ENCODE peak calls at places on chromosomes 1 and 21, in seven cellular contexts. P, R, G, X, Q, S and M are unnamed samples.
A peak's percentile ranks its signal among the peaks of the same experiment; 100 is the strongest.

GRCh38 chr1:34478460-34479076 is 276.3 kb upstream of the GJB5 start:
- DNase-seq in P (no peak), S (no peak), Q (no peak), X (no peak), R (no peak), G (no peak), M (no peak)

GRCh38 chr1:110783292-110783918 is 89.5 kb upstream of the CD53 start:
- DNase-seq in S (peak; percentile 63), G (peak; percentile 27), X (peak; percentile 14), R (peak; percentile 76), P (peak; percentile 6), Q (peak; percentile 53), M (peak; percentile 60)

GRCh38 chr21:25750085-25750484 is 15.3 kb downstream of the GABPA start:
- DNase-seq in S (no peak), R (no peak), Q (no peak), P (no peak), X (no peak), G (no peak), M (no peak)

GRCh38 chr1:172682812-172683211 is 23.9 kb downstream of the FASLG start:
- DNase-seq in Q (no peak), X (no peak), S (no peak), R (no peak), P (no peak), G (no peak), M (no peak)

GRCh38 chr1:157312270-157312812 is 174.1 kb upstream of the ETV3 start:
- DNase-seq in G (no peak), X (no peak), R (no peak), P (no peak), S (peak; percentile 67), Q (no peak), M (peak; percentile 3)

GRCh38 chr1:81679972-81680371 is 120.8 kb upstream of the ADGRL2 start:
- DNase-seq in S (peak; percentile 76), X (no peak), P (no peak), G (no peak), Q (no peak), R (no peak), M (peak; percentile 58)

GRCh38 chr1:89525169-89525855 is 683 bp downstream of the LRRC8B start:
- DNase-seq in P (no peak), X (no peak), R (peak; percentile 83), S (no peak), Q (peak; percentile 23), G (peak; percentile 16), M (peak; percentile 76)

GRCh38 chr1:221263831-221264767 is 384.9 kb downstream of the HLX start:
- DNase-seq in X (peak; percentile 80), P (peak; percentile 76), R (peak; percentile 57), G (peak; percentile 5), S (peak; percentile 93), Q (peak; percentile 78), M (peak; percentile 83)

GRCh38 chr1:151133339-151133761 is 13.1 kb downstream of the SEMA6C start:
- DNase-seq in Q (no peak), R (no peak), X (no peak), P (no peak), S (no peak), G (no peak), M (no peak)

GRCh38 chr1:41661428-41662060 is 177.1 kb upstream of the EDN2 start:
- DNase-seq in G (no peak), Q (peak; percentile 27), S (no peak), R (peak; percentile 36), P (no peak), X (no peak), M (peak; percentile 41)

GRCh38 chr1:64090436-64090835 is 113.0 kb upstream of the UBE2U start:
- DNase-seq in S (no peak), P (no peak), X (no peak), G (no peak), R (no peak), Q (no peak), M (no peak)

GRCh38 chr1:6073480-6074053 is 27.9 kb downstream of the KCNAB2 start:
- DNase-seq in Q (no peak), G (no peak), S (no peak), P (no peak), R (no peak), X (no peak), M (no peak)

GRCh38 chr1:61141288-61142044 is 59.1 kb downstream of the NFIA start:
- DNase-seq in P (no peak), Q (no peak), X (no peak), S (peak; percentile 89), R (no peak), G (no peak), M (peak; percentile 37)

GRCh38 chr1:87765686-87766085 is 437.0 kb downstream of the LMO4 start:
- DNase-seq in Q (no peak), G (no peak), X (no peak), S (peak; percentile 40), R (no peak), P (no peak), M (peak; percentile 71)

GRCh38 chr1:3431266-3431665 is 23.2 kb upstream of the ARHGEF16 start:
- DNase-seq in P (no peak), R (no peak), G (no peak), Q (no peak), S (no peak), X (no peak), M (peak; percentile 16)

GRCh38 chr1:172545349-172546004 is 12.5 kb downstream of the SUCO start:
- DNase-seq in Q (no peak), X (no peak), R (peak; percentile 10), P (no peak), G (no peak), S (no peak), M (no peak)

GRCh38 chr1:12368646-12369045 is 138.8 kb downstream of the VPS13D start:
- DNase-seq in P (no peak), G (no peak), S (no peak), R (no peak), X (no peak), Q (no peak), M (no peak)

GRCh38 chr1:185045793-185046441 is 559 bp downstream of the RNF2 start:
- DNase-seq in G (peak; percentile 9), S (peak; percentile 27), Q (peak; percentile 79), X (no peak), P (no peak), R (peak; percentile 58), M (peak; percentile 54)

GRCh38 chr1:93374334-93375106 is 28.8 kb downstream of the DR1 start:
- DNase-seq in X (no peak), G (no peak), R (no peak), Q (no peak), S (no peak), P (no peak), M (no peak)

GRCh38 chr1:44261475-44261853 is 48.2 kb downstream of the DMAP1 start:
- DNase-seq in G (no peak), P (no peak), X (no peak), R (no peak), Q (no peak), S (no peak), M (no peak)

GRCh38 chr1:12617511-12617900 is 504 bp downstream of the DHRS3 start:
- DNase-seq in X (no peak), P (no peak), G (peak; percentile 44), R (no peak), Q (no peak), S (no peak), M (no peak)

GRCh38 chr21:27513825-27514224 is 546.9 kb upstream of the ADAMTS5 start:
- DNase-seq in S (no peak), Q (no peak), X (no peak), P (no peak), R (no peak), G (no peak), M (no peak)

GRCh38 chr1:33050221-33051076 is 13.8 kb upstream of the AK2 start:
- DNase-seq in S (peak; percentile 93), R (no peak), X (peak; percentile 77), Q (peak; percentile 37), G (no peak), P (peak; percentile 73), M (peak; percentile 53)

GRCh38 chr1:145891143-145891542 is 5.5 kb upstream of the ANKRD35 start:
- DNase-seq in G (no peak), S (peak; percentile 53), Q (no peak), P (no peak), X (no peak), R (no peak), M (no peak)

GRCh38 chr21:42837421-42838211 is 41.7 kb downstream of the WDR4 start:
- DNase-seq in Q (peak; percentile 17), G (no peak), P (no peak), X (no peak), R (no peak), S (no peak), M (no peak)

GRCh38 chr1:18225236-18225904 is 117.8 kb downstream of the IGSF21 start:
- DNase-seq in G (no peak), S (no peak), R (no peak), Q (no peak), X (no peak), P (no peak), M (no peak)

GRCh38 chr1:154940880-154941228 is 4.3 kb upstream of the PMVK start:
- DNase-seq in R (no peak), Q (no peak), P (no peak), G (no peak), S (no peak), X (no peak), M (no peak)

GRCh38 chr1:62809788-62810187 is 25.9 kb downstream of the ATG4C start:
- DNase-seq in X (no peak), P (no peak), S (no peak), R (peak; percentile 5), G (no peak), Q (no peak), M (no peak)

GRCh38 chr1:223315660-223316059 is 48.3 kb downstream of the SUSD4 start:
- DNase-seq in G (no peak), X (no peak), P (no peak), Q (no peak), R (no peak), S (no peak), M (no peak)

GRCh38 chr1:23529146-23530088 is 1.6 kb downstream of the E2F2 start:
- DNase-seq in Q (no peak), X (no peak), S (no peak), R (no peak), G (no peak), P (no peak), M (no peak)

GRCh38 chr1:39776886-39777683 is 5.9 kb upstream of the OXCT2 start:
- DNase-seq in X (no peak), Q (no peak), G (no peak), S (no peak), R (no peak), P (no peak), M (no peak)

GRCh38 chr1:71038942-71039341 is 8.7 kb downstream of the PTGER3 start:
- DNase-seq in S (no peak), G (no peak), R (no peak), Q (no peak), P (no peak), X (no peak), M (no peak)

GRCh38 chr1:38527373-38527966 is 332.1 kb downstream of the RRAGC start:
- DNase-seq in G (peak; percentile 7), S (no peak), P (no peak), R (peak; percentile 62), Q (no peak), X (no peak), M (no peak)

GRCh38 chr21:38817371-38818335 is 11.9 kb downstream of the ETS2 start:
- DNase-seq in Q (peak; percentile 77), P (no peak), S (peak; percentile 55), R (no peak), G (no peak), X (no peak), M (no peak)